ENCODE peak calls at places on chromosomes 11 and 22, in four cellular contexts. One of them, this sample, is unnamed.

GRCh38 chr11:76604081-76604601 is 66.4 kb downstream of the LRRC32 start:
- DNase-seq in stimulated activated CD8-positive, alpha-beta memory T cell treated with anti-CD3 and anti-CD28 coated beads, Interleukin-4, amount 100 ng/mL, for 48 hours: peak
- DNase-seq in fibroblast of lung: no peak
- DNase-seq in dermis blood vessel endothelial cell: no peak
- DNase-seq in this sample: no peak

GRCh38 chr22:42833104-42833503 is 24.0 kb downstream of the ARFGAP3 start:
- DNase-seq in stimulated activated CD8-positive, alpha-beta memory T cell treated with anti-CD3 and anti-CD28 coated beads, Interleukin-4, amount 100 ng/mL, for 48 hours: no peak
- DNase-seq in fibroblast of lung: no peak
- DNase-seq in dermis blood vessel endothelial cell: no peak
- DNase-seq in this sample: no peak

GRCh38 chr22:50730013-50730891 is 7.8 kb upstream of the ACR start:
- DNase-seq in stimulated activated CD8-positive, alpha-beta memory T cell treated with anti-CD3 and anti-CD28 coated beads, Interleukin-4, amount 100 ng/mL, for 48 hours: no peak
- DNase-seq in fibroblast of lung: no peak
- DNase-seq in dermis blood vessel endothelial cell: no peak
- DNase-seq in this sample: no peak

GRCh38 chr22:42168476-42168875 is 37.9 kb upstream of the CYP2D6 start:
- DNase-seq in stimulated activated CD8-positive, alpha-beta memory T cell treated with anti-CD3 and anti-CD28 coated beads, Interleukin-4, amount 100 ng/mL, for 48 hours: no peak
- DNase-seq in fibroblast of lung: no peak
- DNase-seq in dermis blood vessel endothelial cell: no peak
- DNase-seq in this sample: no peak

GRCh38 chr11:32088117-32088941 is 2.5 kb upstream of the RCN1 start:
- DNase-seq in stimulated activated CD8-positive, alpha-beta memory T cell treated with anti-CD3 and anti-CD28 coated beads, Interleukin-4, amount 100 ng/mL, for 48 hours: no peak
- DNase-seq in fibroblast of lung: peak
- DNase-seq in dermis blood vessel endothelial cell: peak
- DNase-seq in this sample: no peak

GRCh38 chr11:1371377-1371776 is 18.4 kb upstream of the BRSK2 start:
- DNase-seq in stimulated activated CD8-positive, alpha-beta memory T cell treated with anti-CD3 and anti-CD28 coated beads, Interleukin-4, amount 100 ng/mL, for 48 hours: no peak
- DNase-seq in fibroblast of lung: no peak
- DNase-seq in dermis blood vessel endothelial cell: no peak
- DNase-seq in this sample: no peak

GRCh38 chr11:87493516-87493915 is 455.8 kb downstream of the TMEM135 start:
- DNase-seq in stimulated activated CD8-positive, alpha-beta memory T cell treated with anti-CD3 and anti-CD28 coated beads, Interleukin-4, amount 100 ng/mL, for 48 hours: no peak
- DNase-seq in fibroblast of lung: no peak
- DNase-seq in dermis blood vessel endothelial cell: no peak
- DNase-seq in this sample: no peak

GRCh38 chr22:47121791-47122190 is 359.3 kb downstream of the TBC1D22A start:
- DNase-seq in stimulated activated CD8-positive, alpha-beta memory T cell treated with anti-CD3 and anti-CD28 coated beads, Interleukin-4, amount 100 ng/mL, for 48 hours: no peak
- DNase-seq in fibroblast of lung: no peak
- DNase-seq in dermis blood vessel endothelial cell: no peak
- DNase-seq in this sample: no peak

GRCh38 chr11:57499413-57499982 is 16.0 kb downstream of the SLC43A1 start:
- DNase-seq in stimulated activated CD8-positive, alpha-beta memory T cell treated with anti-CD3 and anti-CD28 coated beads, Interleukin-4, amount 100 ng/mL, for 48 hours: peak
- DNase-seq in fibroblast of lung: peak
- DNase-seq in dermis blood vessel endothelial cell: peak
- DNase-seq in this sample: no peak

GRCh38 chr22:17035246-17035645 is 27.2 kb upstream of the GAB4 start:
- DNase-seq in stimulated activated CD8-positive, alpha-beta memory T cell treated with anti-CD3 and anti-CD28 coated beads, Interleukin-4, amount 100 ng/mL, for 48 hours: no peak
- DNase-seq in fibroblast of lung: no peak
- DNase-seq in dermis blood vessel endothelial cell: no peak
- DNase-seq in this sample: no peak

GRCh38 chr11:87063982-87064381 is 26.2 kb downstream of the TMEM135 start:
- DNase-seq in stimulated activated CD8-positive, alpha-beta memory T cell treated with anti-CD3 and anti-CD28 coated beads, Interleukin-4, amount 100 ng/mL, for 48 hours: no peak
- DNase-seq in fibroblast of lung: no peak
- DNase-seq in dermis blood vessel endothelial cell: peak
- DNase-seq in this sample: no peak

GRCh38 chr22:33314316-33314715 is 256.1 kb upstream of the SYN3 start:
- DNase-seq in stimulated activated CD8-positive, alpha-beta memory T cell treated with anti-CD3 and anti-CD28 coated beads, Interleukin-4, amount 100 ng/mL, for 48 hours: no peak
- DNase-seq in fibroblast of lung: no peak
- DNase-seq in dermis blood vessel endothelial cell: no peak
- DNase-seq in this sample: peak

GRCh38 chr11:66843776-66844495 is 695 bp downstream of the RCE1 start:
- DNase-seq in stimulated activated CD8-positive, alpha-beta memory T cell treated with anti-CD3 and anti-CD28 coated beads, Interleukin-4, amount 100 ng/mL, for 48 hours: peak
- DNase-seq in fibroblast of lung: no peak
- DNase-seq in dermis blood vessel endothelial cell: no peak
- DNase-seq in this sample: no peak

GRCh38 chr11:27600656-27601055 is 94.1 kb upstream of the LIN7C start:
- DNase-seq in stimulated activated CD8-positive, alpha-beta memory T cell treated with anti-CD3 and anti-CD28 coated beads, Interleukin-4, amount 100 ng/mL, for 48 hours: no peak
- DNase-seq in fibroblast of lung: no peak
- DNase-seq in dermis blood vessel endothelial cell: no peak
- DNase-seq in this sample: no peak

GRCh38 chr11:27274854-27275395 is 88.1 kb downstream of the CCDC34 start:
- DNase-seq in stimulated activated CD8-positive, alpha-beta memory T cell treated with anti-CD3 and anti-CD28 coated beads, Interleukin-4, amount 100 ng/mL, for 48 hours: no peak
- DNase-seq in fibroblast of lung: no peak
- DNase-seq in dermis blood vessel endothelial cell: no peak
- DNase-seq in this sample: no peak

GRCh38 chr11:34343153-34343552 is 14.7 kb downstream of the ABTB2 start:
- DNase-seq in stimulated activated CD8-positive, alpha-beta memory T cell treated with anti-CD3 and anti-CD28 coated beads, Interleukin-4, amount 100 ng/mL, for 48 hours: no peak
- DNase-seq in fibroblast of lung: peak
- DNase-seq in dermis blood vessel endothelial cell: no peak
- DNase-seq in this sample: no peak

GRCh38 chr22:42404266-42404665 is 27.9 kb downstream of the NFAM1 start:
- DNase-seq in stimulated activated CD8-positive, alpha-beta memory T cell treated with anti-CD3 and anti-CD28 coated beads, Interleukin-4, amount 100 ng/mL, for 48 hours: no peak
- DNase-seq in fibroblast of lung: no peak
- DNase-seq in dermis blood vessel endothelial cell: no peak
- DNase-seq in this sample: no peak

GRCh38 chr11:76781861-76782500 is 1.2 kb upstream of the TSKU start:
- DNase-seq in stimulated activated CD8-positive, alpha-beta memory T cell treated with anti-CD3 and anti-CD28 coated beads, Interleukin-4, amount 100 ng/mL, for 48 hours: no peak
- DNase-seq in fibroblast of lung: no peak
- DNase-seq in dermis blood vessel endothelial cell: no peak
- DNase-seq in this sample: no peak

GRCh38 chr11:6111635-6112034 is 4.2 kb downstream of the OR56B4 start:
- DNase-seq in stimulated activated CD8-positive, alpha-beta memory T cell treated with anti-CD3 and anti-CD28 coated beads, Interleukin-4, amount 100 ng/mL, for 48 hours: no peak
- DNase-seq in fibroblast of lung: no peak
- DNase-seq in dermis blood vessel endothelial cell: no peak
- DNase-seq in this sample: no peak